ENCODE peak calls at places on chromosome 1, in six cellular contexts. One of them, this sample, is unnamed.

GRCh38 chr1:40799351-40799867 is 15.8 kb downstream of the KCNQ4 start:
- DNase-seq in lower leg skin: no peak
- DNase-seq in hepatocyte: no peak
- DNase-seq in lower lobe of right lung: no peak
- DNase-seq in right cardiac atrium: peak; percentile 62
- DNase-seq in activated T-cell treated with anti-CD3 and anti-CD28 coated beads for 1 hour: no peak
- DNase-seq in this sample: no peak

GRCh38 chr1:50271968-50272578 is 151.2 kb downstream of the DMRTA2 start:
- DNase-seq in lower leg skin: no peak
- DNase-seq in hepatocyte: peak; percentile 37
- DNase-seq in lower lobe of right lung: peak; percentile 54
- DNase-seq in right cardiac atrium: peak; percentile 34
- DNase-seq in activated T-cell treated with anti-CD3 and anti-CD28 coated beads for 1 hour: no peak
- DNase-seq in this sample: no peak

GRCh38 chr1:61117283-61117682 is 34.9 kb downstream of the NFIA start:
- DNase-seq in lower leg skin: no peak
- DNase-seq in hepatocyte: no peak
- DNase-seq in lower lobe of right lung: no peak
- DNase-seq in right cardiac atrium: no peak
- DNase-seq in activated T-cell treated with anti-CD3 and anti-CD28 coated beads for 1 hour: no peak
- DNase-seq in this sample: no peak

GRCh38 chr1:41728403-41729202 is 190.1 kb downstream of the HIVEP3 start:
- DNase-seq in lower leg skin: no peak
- DNase-seq in hepatocyte: no peak
- DNase-seq in lower lobe of right lung: no peak
- DNase-seq in right cardiac atrium: no peak
- DNase-seq in activated T-cell treated with anti-CD3 and anti-CD28 coated beads for 1 hour: no peak
- DNase-seq in this sample: no peak

GRCh38 chr1:85133565-85134159 is 67.2 kb downstream of the SYDE2 start:
- DNase-seq in lower leg skin: no peak
- DNase-seq in hepatocyte: no peak
- DNase-seq in lower lobe of right lung: no peak
- DNase-seq in right cardiac atrium: no peak
- DNase-seq in activated T-cell treated with anti-CD3 and anti-CD28 coated beads for 1 hour: no peak
- DNase-seq in this sample: no peak

GRCh38 chr1:116491985-116492811 is 78.6 kb downstream of the CD58 start:
- DNase-seq in lower leg skin: no peak
- DNase-seq in hepatocyte: no peak
- DNase-seq in lower lobe of right lung: no peak
- DNase-seq in right cardiac atrium: no peak
- DNase-seq in activated T-cell treated with anti-CD3 and anti-CD28 coated beads for 1 hour: no peak
- DNase-seq in this sample: no peak

GRCh38 chr1:210624722-210625121 is 296.0 kb downstream of the HHAT start:
- DNase-seq in lower leg skin: no peak
- DNase-seq in hepatocyte: no peak
- DNase-seq in lower lobe of right lung: no peak
- DNase-seq in right cardiac atrium: peak; percentile 35
- DNase-seq in activated T-cell treated with anti-CD3 and anti-CD28 coated beads for 1 hour: no peak
- DNase-seq in this sample: no peak

GRCh38 chr1:91555821-91556531 is 55.3 kb downstream of the CDC7 start:
- DNase-seq in lower leg skin: no peak
- DNase-seq in hepatocyte: peak; percentile 41
- DNase-seq in lower lobe of right lung: no peak
- DNase-seq in right cardiac atrium: no peak
- DNase-seq in activated T-cell treated with anti-CD3 and anti-CD28 coated beads for 1 hour: peak; percentile 33
- DNase-seq in this sample: no peak

GRCh38 chr1:3271866-3272265 is 182.6 kb upstream of the ARHGEF16 start:
- DNase-seq in lower leg skin: no peak
- DNase-seq in hepatocyte: no peak
- DNase-seq in lower lobe of right lung: no peak
- DNase-seq in right cardiac atrium: no peak
- DNase-seq in activated T-cell treated with anti-CD3 and anti-CD28 coated beads for 1 hour: no peak
- DNase-seq in this sample: peak; percentile 45

GRCh38 chr1:1232224-1232800 is at the start of gene B3GALT6:
- DNase-seq in lower leg skin: no peak
- DNase-seq in hepatocyte: no peak
- DNase-seq in lower lobe of right lung: peak; percentile 60
- DNase-seq in right cardiac atrium: no peak
- DNase-seq in activated T-cell treated with anti-CD3 and anti-CD28 coated beads for 1 hour: no peak
- DNase-seq in this sample: no peak

GRCh38 chr1:16248007-16248436 is 11.0 kb upstream of the CPLANE2 start:
- DNase-seq in lower leg skin: peak; percentile 76
- DNase-seq in hepatocyte: no peak
- DNase-seq in lower lobe of right lung: no peak
- DNase-seq in right cardiac atrium: no peak
- DNase-seq in activated T-cell treated with anti-CD3 and anti-CD28 coated beads for 1 hour: no peak
- DNase-seq in this sample: no peak

GRCh38 chr1:117512728-117513321 is 93.0 kb upstream of the TENT5C start:
- DNase-seq in lower leg skin: no peak
- DNase-seq in hepatocyte: peak; percentile 22
- DNase-seq in lower lobe of right lung: no peak
- DNase-seq in right cardiac atrium: no peak
- DNase-seq in activated T-cell treated with anti-CD3 and anti-CD28 coated beads for 1 hour: no peak
- DNase-seq in this sample: no peak

GRCh38 chr1:15736035-15736665 is at the start of gene SLC25A34:
- DNase-seq in lower leg skin: no peak
- DNase-seq in hepatocyte: no peak
- DNase-seq in lower lobe of right lung: peak; percentile 86
- DNase-seq in right cardiac atrium: peak; percentile 64
- DNase-seq in activated T-cell treated with anti-CD3 and anti-CD28 coated beads for 1 hour: no peak
- DNase-seq in this sample: peak; percentile 89

GRCh38 chr1:208000504-208000903 is 89.6 kb upstream of the CD34 start:
- DNase-seq in lower leg skin: no peak
- DNase-seq in hepatocyte: no peak
- DNase-seq in lower lobe of right lung: no peak
- DNase-seq in right cardiac atrium: no peak
- DNase-seq in activated T-cell treated with anti-CD3 and anti-CD28 coated beads for 1 hour: no peak
- DNase-seq in this sample: no peak

GRCh38 chr1:59156526-59157196 is 140.2 kb upstream of the FGGY start:
- DNase-seq in lower leg skin: no peak
- DNase-seq in hepatocyte: peak; percentile 38
- DNase-seq in lower lobe of right lung: no peak
- DNase-seq in right cardiac atrium: no peak
- DNase-seq in activated T-cell treated with anti-CD3 and anti-CD28 coated beads for 1 hour: no peak
- DNase-seq in this sample: no peak

This sample was measured in left lung.